ENCODE peak calls at places on chromosomes 11 and 22, in six cellular contexts. K is H1, Z is heart left ventricle, V is Peyer's patch, B is tibial nerve, Q is IMR-90. P is an unnamed sample.

GRCh38 chr11:77213029-77213579 is 85.1 kb downstream of the MYO7A start:
- DNase-seq in K (no peak), Z (no peak), V (no peak), B (no peak), Q (no peak), P (no peak)

GRCh38 chr22:47195156-47195675 is 432.8 kb downstream of the TBC1D22A start:
- DNase-seq in K (no peak), Z (no peak), V (peak; percentile 8), B (peak; percentile 7), Q (no peak), P (no peak)

GRCh38 chr11:29019960-29020683 is 911.9 kb downstream of the METTL15 start:
- DNase-seq in K (no peak), Z (no peak), V (no peak), B (no peak), Q (peak; percentile 66), P (no peak)

GRCh38 chr11:104547996-104548661 is 350.1 kb downstream of the CASP12 start:
- DNase-seq in K (no peak), Z (no peak), V (no peak), B (no peak), Q (peak; percentile 63), P (no peak)

GRCh38 chr11:65430406-65431217 is 8.0 kb downstream of the NEAT1 start:
- DNase-seq in K (no peak), Z (no peak), V (peak; percentile 25), B (peak; percentile 6), Q (peak; percentile 69), P (no peak)

GRCh38 chr22:16562711-16563554 is 29.7 kb downstream of the CCT8L2 start:
- DNase-seq in K (no peak), Z (no peak), V (no peak), B (no peak), Q (no peak), P (no peak)

GRCh38 chr11:63019506-63019905 is 3.9 kb upstream of the SLC22A8 start:
- DNase-seq in K (no peak), Z (no peak), V (no peak), B (no peak), Q (no peak), P (no peak)

GRCh38 chr11:119315139-119316016 is 1.6 kb downstream of the MCAM start:
- DNase-seq in K (no peak), Z (peak; percentile 55), V (peak; percentile 64), B (no peak), Q (no peak), P (no peak)

GRCh38 chr22:33018232-33018864 is 39.8 kb downstream of the SYN3 start:
- DNase-seq in K (peak; percentile 34), Z (peak; percentile 53), V (peak; percentile 45), B (peak; percentile 30), Q (peak; percentile 29), P (peak; percentile 90)

GRCh38 chr11:3631331-3631730 is 10.5 kb downstream of the ART5 start:
- DNase-seq in K (no peak), Z (no peak), V (no peak), B (no peak), Q (no peak), P (no peak)

GRCh38 chr22:35582218-35582860 is 34.8 kb downstream of the MB start:
- DNase-seq in K (no peak), Z (peak; percentile 57), V (no peak), B (no peak), Q (peak; percentile 68), P (no peak)

GRCh38 chr11:976431-977160 is 50.9 kb downstream of the AP2A2 start:
- DNase-seq in K (no peak), Z (no peak), V (no peak), B (no peak), Q (no peak), P (no peak)

GRCh38 chr22:24566899-24567511 is 11.2 kb downstream of the SNRPD3 start:
- DNase-seq in K (no peak), Z (no peak), V (no peak), B (no peak), Q (no peak), P (no peak)

GRCh38 chr11:93100211-93100610 is 97.6 kb downstream of the SLC36A4 start:
- DNase-seq in K (no peak), Z (no peak), V (no peak), B (no peak), Q (peak; percentile 36), P (no peak)

GRCh38 chr11:29293825-29294224 is 723.0 kb downstream of the KCNA4 start:
- DNase-seq in K (no peak), Z (no peak), V (no peak), B (no peak), Q (peak; percentile 94), P (no peak)

GRCh38 chr11:132803436-132803835 is 728.9 kb downstream of the OPCML start:
- DNase-seq in K (no peak), Z (no peak), V (no peak), B (no peak), Q (peak; percentile 32), P (no peak)

GRCh38 chr11:94934362-94934761 is 39.0 kb downstream of the CWC15 start:
- DNase-seq in K (no peak), Z (no peak), V (no peak), B (no peak), Q (peak; percentile 65), P (no peak)

GRCh38 chr11:123145220-123145619 is 49.8 kb downstream of the CLMP start:
- DNase-seq in K (no peak), Z (peak; percentile 40), V (no peak), B (no peak), Q (peak; percentile 87), P (no peak)

GRCh38 chr11:102911758-102912481 is 37.1 kb upstream of the MMP12 start:
- DNase-seq in K (peak; percentile 15), Z (no peak), V (no peak), B (no peak), Q (no peak), P (no peak)

GRCh38 chr11:65826972-65827773 is 6.6 kb upstream of the SNX32 start:
- DNase-seq in K (no peak), Z (no peak), V (no peak), B (no peak), Q (no peak), P (no peak)

GRCh38 chr11:9047986-9048522 is 43.3 kb downstream of the SCUBE2 start:
- DNase-seq in K (no peak), Z (no peak), V (no peak), B (no peak), Q (peak; percentile 34), P (no peak)

GRCh38 chr22:44023404-44024287 is 456 bp upstream of the PARVB start:
- DNase-seq in K (no peak), Z (peak; percentile 75), V (peak; percentile 52), B (no peak), Q (peak; percentile 12), P (no peak)

GRCh38 chr22:44025171-44026065 is 1.3 kb downstream of the PARVB start:
- DNase-seq in K (no peak), Z (peak; percentile 67), V (peak; percentile 93), B (no peak), Q (no peak), P (peak; percentile 91)

GRCh38 chr22:44026066-44026629 is 2.0 kb downstream of the PARVB start:
- DNase-seq in K (no peak), Z (peak; percentile 59), V (no peak), B (no peak), Q (no peak), P (no peak)

GRCh38 chr22:44026630-44027511 is 2.8 kb downstream of the PARVB start:
- DNase-seq in K (no peak), Z (peak; percentile 90), V (peak; percentile 95), B (peak; percentile 50), Q (peak; percentile 63), P (peak; percentile 97)

DNA sequence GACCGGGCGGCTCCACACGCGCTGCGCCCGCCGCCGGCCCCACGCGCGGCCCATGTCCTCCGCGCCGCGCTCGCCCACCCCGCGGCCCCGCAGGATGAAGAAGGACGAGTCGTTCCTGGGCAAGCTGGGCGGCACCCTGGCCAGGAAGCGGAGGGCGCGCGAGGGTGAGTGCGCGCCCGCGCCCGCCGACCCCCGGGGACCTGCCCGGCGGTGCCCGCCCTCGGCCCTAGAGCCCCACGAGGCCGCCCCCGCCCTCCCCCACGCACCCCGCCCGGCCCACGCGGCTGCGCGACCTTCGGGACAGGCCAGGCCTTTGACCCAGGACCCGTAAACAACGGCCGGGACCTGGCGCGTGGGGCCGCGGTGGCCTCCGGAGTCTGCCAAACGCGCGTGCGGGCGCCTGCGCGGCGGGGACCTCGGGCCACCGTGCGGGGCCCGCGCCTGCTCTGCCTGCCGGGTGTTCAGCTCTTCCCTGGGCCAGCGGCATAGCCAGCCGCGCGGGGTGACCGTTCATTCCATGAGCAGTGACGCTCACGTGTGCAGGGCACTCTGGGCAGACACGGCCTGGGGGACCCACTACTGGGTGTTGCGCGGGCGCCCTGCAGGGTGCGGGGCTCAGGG is at the start of gene PARVB:
- DNase-seq in K (no peak), Z (peak; percentile 47), V (peak; percentile 39), B (no peak), Q (no peak), P (no peak)
- TF ChIP-seq POLR2A in K (no peak), Z (no peak), V (no peak), B (peak; percentile 5), Q (peak; percentile 52), P (no peak)

GRCh38 chr22:50548046-50548912 is 2.6 kb downstream of the KLHDC7B start:
- DNase-seq in K (no peak), Z (no peak), V (peak; percentile 77), B (no peak), Q (no peak), P (no peak)
- TF ChIP-seq POLR2A in K (no peak), Z (no peak), V (peak; percentile 11), B (no peak), Q (no peak), P (no peak)

GRCh38 chr11:111361874-111362273 is 17.2 kb downstream of the POU2AF1 start:
- DNase-seq in K (no peak), Z (no peak), V (no peak), B (no peak), Q (no peak), P (no peak)
- TF ChIP-seq POLR2A in K (no peak), Z (no peak), V (no peak), B (no peak), Q (no peak), P (no peak)

DNA sequence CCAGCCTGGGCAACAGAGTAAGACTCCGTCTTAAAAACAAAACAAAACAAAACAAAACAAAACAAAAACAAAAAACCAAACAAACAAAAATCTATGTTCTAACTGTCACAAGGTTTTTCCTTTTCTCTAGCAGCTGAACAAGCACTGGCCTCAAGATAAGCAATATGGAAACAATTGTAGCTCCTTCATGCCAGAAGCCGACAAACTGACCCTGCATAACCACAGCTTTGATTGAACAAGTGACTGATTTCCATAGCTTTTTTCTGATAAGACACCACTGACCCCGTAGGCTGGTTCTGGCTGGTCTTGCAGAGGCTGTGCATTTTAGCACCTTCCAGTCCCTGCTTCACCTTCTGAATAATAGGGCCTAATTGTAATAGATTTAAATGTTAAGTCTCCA is 49.5 kb downstream of the CNTF start:
- DNase-seq in K (no peak), Z (no peak), V (no peak), B (no peak), Q (no peak), P (no peak)
- TF ChIP-seq POLR2A in K (no peak), Z (no peak), V (no peak), B (no peak), Q (no peak), P (no peak)

GRCh38 chr11:44574620-44575287 is 9.3 kb downstream of the CD82 start:
- DNase-seq in K (no peak), Z (no peak), V (peak; percentile 60), B (no peak), Q (peak; percentile 98), P (no peak)
- TF ChIP-seq POLR2A in K (no peak), Z (no peak), V (no peak), B (no peak), Q (peak; percentile 59), P (no peak)

GRCh38 chr11:121311373-121311772 is 18.8 kb downstream of the SC5D start:
- DNase-seq in K (no peak), Z (no peak), V (no peak), B (no peak), Q (no peak), P (no peak)
- TF ChIP-seq POLR2A in K (no peak), Z (no peak), V (no peak), B (no peak), Q (no peak), P (no peak)

P was measured in lower leg skin.